ENCODE peak calls at places on chromosomes 2 and 18, in five cellular contexts. One of them, this sample, is unnamed.

GRCh38 chr18:28267878-28268625 is 91.1 kb upstream of the CDH2 start:
- DNase-seq in activated naive CD8-positive, alpha-beta T cell treated with anti-CD3 and anti-CD28 coated beads, Interleukin-2, amount 50 U/mL, for 16 hours: no peak
- DNase-seq in spleen: no peak
- DNase-seq in NCI-H748 treated with DMSO at 0.1 percent for 48 hours: no peak
- DNase-seq in DMS79 treated with DMSO at 0.1 percent for 48 hours: no peak
- DNase-seq in this sample: no peak

GRCh38 chr2:170462433-170463205 is 252.5 kb upstream of the SP5 start:
- DNase-seq in activated naive CD8-positive, alpha-beta T cell treated with anti-CD3 and anti-CD28 coated beads, Interleukin-2, amount 50 U/mL, for 16 hours: no peak
- DNase-seq in spleen: no peak
- DNase-seq in NCI-H748 treated with DMSO at 0.1 percent for 48 hours: no peak
- DNase-seq in DMS79 treated with DMSO at 0.1 percent for 48 hours: no peak
- DNase-seq in this sample: no peak

GRCh38 chr2:161995553-161996016 is 78.4 kb downstream of the DPP4 start:
- DNase-seq in activated naive CD8-positive, alpha-beta T cell treated with anti-CD3 and anti-CD28 coated beads, Interleukin-2, amount 50 U/mL, for 16 hours: no peak
- DNase-seq in spleen: no peak
- DNase-seq in NCI-H748 treated with DMSO at 0.1 percent for 48 hours: no peak
- DNase-seq in DMS79 treated with DMSO at 0.1 percent for 48 hours: no peak
- DNase-seq in this sample: no peak

GRCh38 chr2:133787207-133787606 is 218.9 kb upstream of the NCKAP5 start:
- DNase-seq in activated naive CD8-positive, alpha-beta T cell treated with anti-CD3 and anti-CD28 coated beads, Interleukin-2, amount 50 U/mL, for 16 hours: no peak
- DNase-seq in spleen: no peak
- DNase-seq in NCI-H748 treated with DMSO at 0.1 percent for 48 hours: no peak
- DNase-seq in DMS79 treated with DMSO at 0.1 percent for 48 hours: no peak
- DNase-seq in this sample: no peak

GRCh38 chr2:42783511-42783910 is 8.9 kb downstream of the HAAO start:
- DNase-seq in activated naive CD8-positive, alpha-beta T cell treated with anti-CD3 and anti-CD28 coated beads, Interleukin-2, amount 50 U/mL, for 16 hours: no peak
- DNase-seq in spleen: no peak
- DNase-seq in NCI-H748 treated with DMSO at 0.1 percent for 48 hours: no peak
- DNase-seq in DMS79 treated with DMSO at 0.1 percent for 48 hours: no peak
- DNase-seq in this sample: no peak

GRCh38 chr2:209773377-209773776 is 1.7 kb downstream of the UNC80 start:
- DNase-seq in activated naive CD8-positive, alpha-beta T cell treated with anti-CD3 and anti-CD28 coated beads, Interleukin-2, amount 50 U/mL, for 16 hours: no peak
- DNase-seq in spleen: no peak
- DNase-seq in NCI-H748 treated with DMSO at 0.1 percent for 48 hours: peak
- DNase-seq in DMS79 treated with DMSO at 0.1 percent for 48 hours: no peak
- DNase-seq in this sample: no peak

GRCh38 chr18:78292602-78293001 is 687.0 kb upstream of the SALL3 start:
- DNase-seq in activated naive CD8-positive, alpha-beta T cell treated with anti-CD3 and anti-CD28 coated beads, Interleukin-2, amount 50 U/mL, for 16 hours: no peak
- DNase-seq in spleen: no peak
- DNase-seq in NCI-H748 treated with DMSO at 0.1 percent for 48 hours: no peak
- DNase-seq in DMS79 treated with DMSO at 0.1 percent for 48 hours: no peak
- DNase-seq in this sample: no peak

GRCh38 chr2:37324536-37324785 is 172 bp downstream of the PRKD3 start:
- DNase-seq in activated naive CD8-positive, alpha-beta T cell treated with anti-CD3 and anti-CD28 coated beads, Interleukin-2, amount 50 U/mL, for 16 hours: no peak
- DNase-seq in spleen: peak
- DNase-seq in NCI-H748 treated with DMSO at 0.1 percent for 48 hours: no peak
- DNase-seq in DMS79 treated with DMSO at 0.1 percent for 48 hours: no peak
- DNase-seq in this sample: peak

GRCh38 chr2:39678170-39678569 is 12.5 kb downstream of the TMEM178A start:
- DNase-seq in activated naive CD8-positive, alpha-beta T cell treated with anti-CD3 and anti-CD28 coated beads, Interleukin-2, amount 50 U/mL, for 16 hours: no peak
- DNase-seq in spleen: no peak
- DNase-seq in NCI-H748 treated with DMSO at 0.1 percent for 48 hours: no peak
- DNase-seq in DMS79 treated with DMSO at 0.1 percent for 48 hours: no peak
- DNase-seq in this sample: no peak

GRCh38 chr2:168686485-168687191 is 115.8 kb upstream of the NOSTRIN start:
- DNase-seq in activated naive CD8-positive, alpha-beta T cell treated with anti-CD3 and anti-CD28 coated beads, Interleukin-2, amount 50 U/mL, for 16 hours: no peak
- DNase-seq in spleen: no peak
- DNase-seq in NCI-H748 treated with DMSO at 0.1 percent for 48 hours: no peak
- DNase-seq in DMS79 treated with DMSO at 0.1 percent for 48 hours: no peak
- DNase-seq in this sample: no peak

GRCh38 chr2:11680181-11680900 is 10.3 kb upstream of the NTSR2 start:
- DNase-seq in activated naive CD8-positive, alpha-beta T cell treated with anti-CD3 and anti-CD28 coated beads, Interleukin-2, amount 50 U/mL, for 16 hours: no peak
- DNase-seq in spleen: peak
- DNase-seq in NCI-H748 treated with DMSO at 0.1 percent for 48 hours: no peak
- DNase-seq in DMS79 treated with DMSO at 0.1 percent for 48 hours: peak
- DNase-seq in this sample: no peak

GRCh38 chr2:177771191-177771590 is 301.4 kb downstream of the PDE11A start:
- DNase-seq in activated naive CD8-positive, alpha-beta T cell treated with anti-CD3 and anti-CD28 coated beads, Interleukin-2, amount 50 U/mL, for 16 hours: no peak
- DNase-seq in spleen: no peak
- DNase-seq in NCI-H748 treated with DMSO at 0.1 percent for 48 hours: no peak
- DNase-seq in DMS79 treated with DMSO at 0.1 percent for 48 hours: no peak
- DNase-seq in this sample: no peak

GRCh38 chr18:44170208-44170880 is 510.3 kb upstream of the SETBP1 start:
- DNase-seq in activated naive CD8-positive, alpha-beta T cell treated with anti-CD3 and anti-CD28 coated beads, Interleukin-2, amount 50 U/mL, for 16 hours: no peak
- DNase-seq in spleen: no peak
- DNase-seq in NCI-H748 treated with DMSO at 0.1 percent for 48 hours: no peak
- DNase-seq in DMS79 treated with DMSO at 0.1 percent for 48 hours: no peak
- DNase-seq in this sample: no peak

GRCh38 chr2:98869272-98869641 is 66.8 kb downstream of the CRACDL start:
- DNase-seq in activated naive CD8-positive, alpha-beta T cell treated with anti-CD3 and anti-CD28 coated beads, Interleukin-2, amount 50 U/mL, for 16 hours: no peak
- DNase-seq in spleen: no peak
- DNase-seq in NCI-H748 treated with DMSO at 0.1 percent for 48 hours: peak
- DNase-seq in DMS79 treated with DMSO at 0.1 percent for 48 hours: peak
- DNase-seq in this sample: peak